ENCODE peak calls at places on chromosomes 7 and 10, in eight cellular contexts. D is GM04503; Y is retinal pigment epithelial cell; K is stimulated activated CD4-positive, alpha-beta T cell treated with anti-CD3 and anti-CD28 coated beads, TNF-alpha, amount 100 ng/mL, for 24 hours; Z is skeletal muscle cell; R is neural progenitor cell; A is cardiac muscle cell; S is MCF 10A. L is an unnamed sample.

GRCh38 chr7:117158941-117159705 is 163.7 kb downstream of the WNT2 start:
- DNase-seq in S (no peak), A (no peak), D (peak; percentile 77), R (no peak), Y (no peak), Z (no peak), K (no peak), L (no peak)

GRCh38 chr10:4459531-4459930 is 366.5 kb upstream of the AKR1E2 start:
- DNase-seq in Z (no peak), R (no peak), A (no peak), D (no peak), K (no peak), S (no peak), Y (no peak), L (no peak)

GRCh38 chr10:72889391-72889831 is 4.1 kb upstream of the OIT3 start:
- DNase-seq in A (no peak), K (no peak), S (peak; percentile 98), Y (peak; percentile 3), D (no peak), Z (peak; percentile 25), R (no peak), L (no peak)

GRCh38 chr10:75426880-75427279 is 4.5 kb upstream of the LRMDA start:
- DNase-seq in S (no peak), A (no peak), K (no peak), Z (no peak), R (no peak), D (no peak), Y (no peak), L (no peak)

GRCh38 chr7:121109145-121109544 is 120.6 kb downstream of the CPED1 start:
- DNase-seq in S (peak; percentile 26), A (no peak), D (no peak), Z (no peak), K (no peak), Y (no peak), R (peak; percentile 25), L (no peak)

GRCh38 chr10:123429631-123430257 is 236.4 kb upstream of the GPR26 start:
- DNase-seq in R (peak; percentile 55), A (no peak), S (no peak), D (no peak), Z (peak; percentile 2), Y (peak; percentile 4), K (no peak), L (no peak)

GRCh38 chr7:131480384-131481315 is 75.8 kb downstream of the PODXL start:
- DNase-seq in K (no peak), S (no peak), Z (no peak), R (no peak), D (no peak), A (no peak), Y (no peak), L (no peak)

GRCh38 chr7:36137754-36138153 is 15.3 kb upstream of the EEPD1 start:
- DNase-seq in A (no peak), K (no peak), Y (no peak), Z (no peak), D (no peak), S (no peak), R (no peak), L (no peak)

GRCh38 chr10:124791378-124792348 is at the start of gene EEF1AKMT2:
- DNase-seq in D (peak; percentile 35), K (peak; percentile 62), S (peak; percentile 85), Y (peak; percentile 40), A (peak; percentile 92), Z (peak; percentile 61), R (peak; percentile 96), L (peak; percentile 41)

GRCh38 chr7:128201690-128202085 is 39.4 kb upstream of the LEP start:
- DNase-seq in A (no peak), Z (no peak), S (no peak), R (no peak), K (no peak), Y (no peak), D (no peak), L (no peak)

GRCh38 chr7:120054376-120055100 is 218.4 kb upstream of the KCND2 start:
- DNase-seq in D (no peak), S (no peak), A (no peak), Y (no peak), K (no peak), R (no peak), Z (no peak), L (peak; percentile 21)

GRCh38 chr10:75392271-75392670 is 9.3 kb downstream of the ZNF503 start:
- DNase-seq in D (no peak), R (no peak), A (no peak), Z (no peak), S (no peak), K (no peak), Y (no peak), L (no peak)

GRCh38 chr7:27810186-27810585 is 70.2 kb downstream of the TAX1BP1 start:
- DNase-seq in Z (no peak), K (no peak), A (no peak), D (no peak), Y (no peak), R (no peak), S (no peak), L (no peak)

GRCh38 chr10:7410800-7411670 is at the start of gene SFMBT2:
- DNase-seq in Y (peak; percentile 26), Z (no peak), R (peak; percentile 82), K (peak; percentile 35), A (peak; percentile 78), D (peak; percentile 9), S (peak; percentile 68), L (peak; percentile 90)

GRCh38 chr10:77049896-77050295 is 587.7 kb downstream of the KCNMA1 start:
- DNase-seq in D (peak; percentile 17), K (no peak), Y (no peak), Z (no peak), R (no peak), S (no peak), A (no peak), L (no peak)

GRCh38 chr7:94509879-94510581 is 421 bp downstream of the CASD1 start:
- DNase-seq in Z (no peak), D (no peak), A (peak; percentile 88), S (peak; percentile 65), K (peak; percentile 42), R (peak; percentile 91), Y (no peak), L (peak; percentile 78)

GRCh38 chr10:30092151-30092790 is 32.9 kb upstream of the JCAD start:
- DNase-seq in R (no peak), Y (no peak), S (peak; percentile 47), Z (peak; percentile 56), A (no peak), D (no peak), K (no peak), L (no peak)

GRCh38 chr10:88178758-88179157 is 315.3 kb downstream of the PTEN start:
- DNase-seq in K (no peak), R (no peak), Z (no peak), S (no peak), Y (no peak), D (no peak), A (no peak), L (peak; percentile 43)

GRCh38 chr7:66157060-66157459 is 42.4 kb downstream of the CRCP start:
- DNase-seq in Y (no peak), Z (no peak), A (no peak), D (no peak), K (no peak), R (no peak), S (no peak), L (no peak)

GRCh38 chr7:4189151-4189570 is 492.9 kb upstream of the FOXK1 start:
- DNase-seq in R (peak; percentile 17), Y (peak; percentile 38), S (peak; percentile 91), D (no peak), A (no peak), Z (no peak), K (no peak), L (peak; percentile 93)